ENCODE peak calls at places on chromosomes 7 and 10, in eight cellular contexts. One of them, this sample, is unnamed.
A peak's percentile ranks its signal among the peaks of the same experiment; 100 is the strongest.

GRCh38 chr10:30529373-30529998 is 95.5 kb downstream of the MAP3K8 start:
- DNase-seq in SK-N-SH: no peak
- DNase-seq in prostate gland: peak; percentile 8
- DNase-seq in NCI-H1694: no peak
- DNase-seq in RPMI8226: peak; percentile 80
- DNase-seq in DMS153: no peak
- DNase-seq in hepatocyte: no peak
- DNase-seq in AG04450: no peak
- DNase-seq in this sample: no peak

GRCh38 chr7:7922684-7923385 is 45.8 kb upstream of the GLCCI1 start:
- DNase-seq in prostate gland: no peak
- DNase-seq in DMS153: no peak
- DNase-seq in RPMI8226: no peak
- DNase-seq in AG04450: no peak
- DNase-seq in NCI-H1694: no peak
- DNase-seq in hepatocyte: no peak
- DNase-seq in SK-N-SH: no peak
- DNase-seq in this sample: no peak

GRCh38 chr7:42090806-42091205 is 146.2 kb downstream of the GLI3 start:
- DNase-seq in hepatocyte: no peak
- DNase-seq in prostate gland: no peak
- DNase-seq in NCI-H1694: no peak
- DNase-seq in AG04450: no peak
- DNase-seq in DMS153: no peak
- DNase-seq in RPMI8226: no peak
- DNase-seq in SK-N-SH: no peak
- DNase-seq in this sample: no peak

GRCh38 chr10:29955308-29955935 is 104.0 kb downstream of the JCAD start:
- DNase-seq in AG04450: no peak
- DNase-seq in RPMI8226: no peak
- DNase-seq in hepatocyte: no peak
- DNase-seq in prostate gland: no peak
- DNase-seq in DMS153: no peak
- DNase-seq in NCI-H1694: no peak
- DNase-seq in SK-N-SH: no peak
- DNase-seq in this sample: peak; percentile 2

GRCh38 chr7:106071999-106072714 is 40.0 kb downstream of the SYPL1 start:
- DNase-seq in RPMI8226: no peak
- DNase-seq in prostate gland: peak; percentile 88
- DNase-seq in SK-N-SH: peak; percentile 71
- DNase-seq in AG04450: no peak
- DNase-seq in NCI-H1694: peak; percentile 62
- DNase-seq in hepatocyte: peak; percentile 48
- DNase-seq in DMS153: peak; percentile 85
- DNase-seq in this sample: peak; percentile 71

GRCh38 chr7:102898532-102898859 is 14.3 kb upstream of the LRRC17 start:
- DNase-seq in DMS153: no peak
- DNase-seq in prostate gland: no peak
- DNase-seq in hepatocyte: no peak
- DNase-seq in SK-N-SH: no peak
- DNase-seq in NCI-H1694: no peak
- DNase-seq in RPMI8226: no peak
- DNase-seq in AG04450: no peak
- DNase-seq in this sample: no peak

GRCh38 chr7:77453531-77453930 is 37.4 kb upstream of the GSAP start:
- DNase-seq in RPMI8226: no peak
- DNase-seq in AG04450: no peak
- DNase-seq in hepatocyte: no peak
- DNase-seq in prostate gland: peak; percentile 17
- DNase-seq in NCI-H1694: no peak
- DNase-seq in SK-N-SH: no peak
- DNase-seq in DMS153: no peak
- DNase-seq in this sample: no peak

GRCh38 chr10:17597386-17597785 is 19.8 kb downstream of the HACD1 start:
- DNase-seq in hepatocyte: no peak
- DNase-seq in DMS153: no peak
- DNase-seq in NCI-H1694: no peak
- DNase-seq in prostate gland: no peak
- DNase-seq in SK-N-SH: no peak
- DNase-seq in AG04450: no peak
- DNase-seq in RPMI8226: no peak
- DNase-seq in this sample: no peak

GRCh38 chr7:55438085-55438764 is 73.1 kb downstream of the LANCL2 start:
- DNase-seq in prostate gland: no peak
- DNase-seq in DMS153: peak; percentile 76
- DNase-seq in AG04450: no peak
- DNase-seq in RPMI8226: no peak
- DNase-seq in NCI-H1694: no peak
- DNase-seq in hepatocyte: no peak
- DNase-seq in SK-N-SH: no peak
- DNase-seq in this sample: no peak

GRCh38 chr7:148623586-148624282 is 33.2 kb downstream of the C7orf33 start:
- DNase-seq in prostate gland: no peak
- DNase-seq in hepatocyte: no peak
- DNase-seq in NCI-H1694: peak; percentile 29
- DNase-seq in SK-N-SH: no peak
- DNase-seq in DMS153: no peak
- DNase-seq in AG04450: no peak
- DNase-seq in RPMI8226: peak; percentile 33
- DNase-seq in this sample: no peak

GRCh38 chr7:121954803-121955202 is 81.8 kb downstream of the PTPRZ1 start:
- DNase-seq in SK-N-SH: no peak
- DNase-seq in prostate gland: no peak
- DNase-seq in RPMI8226: no peak
- DNase-seq in hepatocyte: no peak
- DNase-seq in AG04450: peak; percentile 41
- DNase-seq in DMS153: no peak
- DNase-seq in NCI-H1694: no peak
- DNase-seq in this sample: no peak

GRCh38 chr10:47326927-47327330 is 4.7 kb downstream of the GDF2 start:
- DNase-seq in hepatocyte: no peak
- DNase-seq in prostate gland: no peak
- DNase-seq in NCI-H1694: no peak
- DNase-seq in DMS153: no peak
- DNase-seq in RPMI8226: no peak
- DNase-seq in AG04450: no peak
- DNase-seq in SK-N-SH: no peak
- DNase-seq in this sample: no peak

GRCh38 chr10:88136712-88137111 is 273.3 kb downstream of the PTEN start:
- DNase-seq in NCI-H1694: no peak
- DNase-seq in RPMI8226: no peak
- DNase-seq in AG04450: no peak
- DNase-seq in hepatocyte: no peak
- DNase-seq in SK-N-SH: no peak
- DNase-seq in prostate gland: no peak
- DNase-seq in DMS153: no peak
- DNase-seq in this sample: no peak

GRCh38 chr10:16441106-16441850 is 4.5 kb downstream of the PTER start:
- DNase-seq in hepatocyte: no peak
- DNase-seq in RPMI8226: no peak
- DNase-seq in DMS153: no peak
- DNase-seq in prostate gland: no peak
- DNase-seq in SK-N-SH: peak; percentile 10
- DNase-seq in AG04450: no peak
- DNase-seq in NCI-H1694: no peak
- DNase-seq in this sample: no peak

GRCh38 chr7:26147030-26147429 is 5.0 kb upstream of the NFE2L3 start:
- DNase-seq in SK-N-SH: no peak
- DNase-seq in prostate gland: no peak
- DNase-seq in DMS153: no peak
- DNase-seq in RPMI8226: no peak
- DNase-seq in AG04450: no peak
- DNase-seq in NCI-H1694: no peak
- DNase-seq in hepatocyte: no peak
- DNase-seq in this sample: no peak

GRCh38 chr10:97462309-97462708 is 16.3 kb downstream of the ZDHHC16 start:
- DNase-seq in hepatocyte: no peak
- DNase-seq in AG04450: no peak
- DNase-seq in NCI-H1694: no peak
- DNase-seq in prostate gland: no peak
- DNase-seq in SK-N-SH: no peak
- DNase-seq in RPMI8226: no peak
- DNase-seq in DMS153: no peak
- DNase-seq in this sample: no peak

GRCh38 chr7:115707684-115708341 is 322.8 kb downstream of the TFEC start:
- DNase-seq in DMS153: peak; percentile 81
- DNase-seq in SK-N-SH: no peak
- DNase-seq in AG04450: no peak
- DNase-seq in RPMI8226: no peak
- DNase-seq in prostate gland: no peak
- DNase-seq in NCI-H1694: peak; percentile 56
- DNase-seq in hepatocyte: no peak
- DNase-seq in this sample: no peak

GRCh38 chr7:119086026-119086425 is 861.5 kb downstream of the ANKRD7 start:
- DNase-seq in RPMI8226: no peak
- DNase-seq in DMS153: no peak
- DNase-seq in hepatocyte: no peak
- DNase-seq in NCI-H1694: no peak
- DNase-seq in prostate gland: no peak
- DNase-seq in AG04450: no peak
- DNase-seq in SK-N-SH: no peak
- DNase-seq in this sample: no peak

GRCh38 chr10:59891349-59891748 is 15.0 kb downstream of the CCDC6 start:
- DNase-seq in NCI-H1694: no peak
- DNase-seq in SK-N-SH: no peak
- DNase-seq in AG04450: no peak
- DNase-seq in RPMI8226: peak; percentile 5
- DNase-seq in DMS153: no peak
- DNase-seq in prostate gland: no peak
- DNase-seq in hepatocyte: no peak
- DNase-seq in this sample: no peak

GRCh38 chr7:158782638-158783490 is 46.4 kb downstream of the ESYT2 start:
- DNase-seq in SK-N-SH: no peak
- DNase-seq in AG04450: no peak
- DNase-seq in DMS153: peak; percentile 75
- DNase-seq in NCI-H1694: no peak
- DNase-seq in hepatocyte: peak; percentile 48
- DNase-seq in prostate gland: no peak
- DNase-seq in RPMI8226: no peak
- DNase-seq in this sample: no peak

GRCh38 chr10:48772059-48772458 is 87.4 kb downstream of the WDFY4 start:
- DNase-seq in AG04450: no peak
- DNase-seq in prostate gland: no peak
- DNase-seq in hepatocyte: no peak
- DNase-seq in SK-N-SH: no peak
- DNase-seq in RPMI8226: no peak
- DNase-seq in NCI-H1694: no peak
- DNase-seq in DMS153: no peak
- DNase-seq in this sample: no peak

GRCh38 chr7:77699056-77699455 is 2.8 kb downstream of the RSBN1L start:
- DNase-seq in prostate gland: no peak
- DNase-seq in NCI-H1694: peak; percentile 11
- DNase-seq in hepatocyte: no peak
- DNase-seq in AG04450: no peak
- DNase-seq in SK-N-SH: peak; percentile 29
- DNase-seq in RPMI8226: no peak
- DNase-seq in DMS153: no peak
- DNase-seq in this sample: no peak